ENCODE peak calls at places on chromosomes 5 and 9, in seven cellular contexts. One of them, this sample, is unnamed.

GRCh38 chr5:130652178-130652577 is 512.9 kb downstream of the HINT1 start:
- DNase-seq in trophoblast cell: no peak
- DNase-seq in stimulated activated CD4-positive, alpha-beta T cell treated with anti-CD3 and anti-CD28 coated beads, Interleukin-2, amount 100 ng/mL, for 48 hours: no peak
- DNase-seq in ACHN: no peak
- DNase-seq in T-cell: no peak
- DNase-seq in thoracic aorta: no peak
- DNase-seq in left ventricle myocardium inferior: no peak
- DNase-seq in this sample: no peak

GRCh38 chr5:146400206-146400605 is 46.9 kb upstream of the TCERG1 start:
- DNase-seq in trophoblast cell: no peak
- DNase-seq in stimulated activated CD4-positive, alpha-beta T cell treated with anti-CD3 and anti-CD28 coated beads, Interleukin-2, amount 100 ng/mL, for 48 hours: no peak
- DNase-seq in ACHN: no peak
- DNase-seq in T-cell: no peak
- DNase-seq in thoracic aorta: no peak
- DNase-seq in left ventricle myocardium inferior: no peak
- DNase-seq in this sample: no peak

GRCh38 chr5:135729582-135729879 is 104.9 kb upstream of the SLC25A48 start:
- DNase-seq in trophoblast cell: peak
- DNase-seq in stimulated activated CD4-positive, alpha-beta T cell treated with anti-CD3 and anti-CD28 coated beads, Interleukin-2, amount 100 ng/mL, for 48 hours: no peak
- DNase-seq in ACHN: peak
- DNase-seq in T-cell: no peak
- DNase-seq in thoracic aorta: no peak
- DNase-seq in left ventricle myocardium inferior: no peak
- DNase-seq in this sample: no peak

GRCh38 chr5:149128023-149128875 is 13.0 kb upstream of the ABLIM3 start:
- DNase-seq in trophoblast cell: peak
- DNase-seq in stimulated activated CD4-positive, alpha-beta T cell treated with anti-CD3 and anti-CD28 coated beads, Interleukin-2, amount 100 ng/mL, for 48 hours: no peak
- DNase-seq in ACHN: peak
- DNase-seq in T-cell: no peak
- DNase-seq in thoracic aorta: no peak
- DNase-seq in left ventricle myocardium inferior: no peak
- DNase-seq in this sample: peak

GRCh38 chr9:33623658-33624586 is 99.9 kb downstream of the ANKRD18B start:
- DNase-seq in trophoblast cell: peak
- DNase-seq in stimulated activated CD4-positive, alpha-beta T cell treated with anti-CD3 and anti-CD28 coated beads, Interleukin-2, amount 100 ng/mL, for 48 hours: peak
- DNase-seq in ACHN: peak
- DNase-seq in T-cell: peak
- DNase-seq in thoracic aorta: peak
- DNase-seq in left ventricle myocardium inferior: peak
- DNase-seq in this sample: peak

GRCh38 chr9:96596601-96597111 is 23.0 kb downstream of the CDC14B start:
- DNase-seq in trophoblast cell: no peak
- DNase-seq in stimulated activated CD4-positive, alpha-beta T cell treated with anti-CD3 and anti-CD28 coated beads, Interleukin-2, amount 100 ng/mL, for 48 hours: no peak
- DNase-seq in ACHN: no peak
- DNase-seq in T-cell: no peak
- DNase-seq in thoracic aorta: no peak
- DNase-seq in left ventricle myocardium inferior: no peak
- DNase-seq in this sample: no peak

GRCh38 chr5:58087131-58087530 is 372.8 kb downstream of the PLK2 start:
- DNase-seq in trophoblast cell: no peak
- DNase-seq in stimulated activated CD4-positive, alpha-beta T cell treated with anti-CD3 and anti-CD28 coated beads, Interleukin-2, amount 100 ng/mL, for 48 hours: no peak
- DNase-seq in ACHN: no peak
- DNase-seq in T-cell: no peak
- DNase-seq in thoracic aorta: no peak
- DNase-seq in left ventricle myocardium inferior: no peak
- DNase-seq in this sample: no peak

GRCh38 chr9:7150153-7150890 is 392.5 kb downstream of the KDM4C start:
- DNase-seq in trophoblast cell: peak
- DNase-seq in stimulated activated CD4-positive, alpha-beta T cell treated with anti-CD3 and anti-CD28 coated beads, Interleukin-2, amount 100 ng/mL, for 48 hours: no peak
- DNase-seq in ACHN: no peak
- DNase-seq in T-cell: peak
- DNase-seq in thoracic aorta: no peak
- DNase-seq in left ventricle myocardium inferior: no peak
- DNase-seq in this sample: no peak

GRCh38 chr5:15500326-15500958 is 462 bp downstream of the FBXL7 start:
- DNase-seq in trophoblast cell: no peak
- DNase-seq in stimulated activated CD4-positive, alpha-beta T cell treated with anti-CD3 and anti-CD28 coated beads, Interleukin-2, amount 100 ng/mL, for 48 hours: no peak
- DNase-seq in ACHN: peak
- DNase-seq in T-cell: no peak
- DNase-seq in thoracic aorta: peak
- DNase-seq in left ventricle myocardium inferior: peak
- DNase-seq in this sample: no peak

GRCh38 chr5:150322202-150322601 is 19.5 kb upstream of the ARSI start:
- DNase-seq in trophoblast cell: peak
- DNase-seq in stimulated activated CD4-positive, alpha-beta T cell treated with anti-CD3 and anti-CD28 coated beads, Interleukin-2, amount 100 ng/mL, for 48 hours: no peak
- DNase-seq in ACHN: no peak
- DNase-seq in T-cell: no peak
- DNase-seq in thoracic aorta: no peak
- DNase-seq in left ventricle myocardium inferior: no peak
- DNase-seq in this sample: no peak

GRCh38 chr5:80625230-80625629 is 29.2 kb upstream of the MSH3 start:
- DNase-seq in trophoblast cell: no peak
- DNase-seq in stimulated activated CD4-positive, alpha-beta T cell treated with anti-CD3 and anti-CD28 coated beads, Interleukin-2, amount 100 ng/mL, for 48 hours: no peak
- DNase-seq in ACHN: no peak
- DNase-seq in T-cell: no peak
- DNase-seq in thoracic aorta: no peak
- DNase-seq in left ventricle myocardium inferior: no peak
- DNase-seq in this sample: no peak

GRCh38 chr5:116076496-116076895 is 8.3 kb upstream of the COMMD10 start:
- DNase-seq in trophoblast cell: no peak
- DNase-seq in stimulated activated CD4-positive, alpha-beta T cell treated with anti-CD3 and anti-CD28 coated beads, Interleukin-2, amount 100 ng/mL, for 48 hours: no peak
- DNase-seq in ACHN: no peak
- DNase-seq in T-cell: no peak
- DNase-seq in thoracic aorta: no peak
- DNase-seq in left ventricle myocardium inferior: no peak
- DNase-seq in this sample: no peak

GRCh38 chr9:5696884-5697283 is 68.0 kb downstream of the RIC1 start:
- DNase-seq in trophoblast cell: no peak
- DNase-seq in stimulated activated CD4-positive, alpha-beta T cell treated with anti-CD3 and anti-CD28 coated beads, Interleukin-2, amount 100 ng/mL, for 48 hours: no peak
- DNase-seq in ACHN: no peak
- DNase-seq in T-cell: no peak
- DNase-seq in thoracic aorta: no peak
- DNase-seq in left ventricle myocardium inferior: no peak
- DNase-seq in this sample: no peak

GRCh38 chr5:27995867-27996266 is 957.5 kb upstream of the CDH9 start:
- DNase-seq in trophoblast cell: no peak
- DNase-seq in stimulated activated CD4-positive, alpha-beta T cell treated with anti-CD3 and anti-CD28 coated beads, Interleukin-2, amount 100 ng/mL, for 48 hours: no peak
- DNase-seq in ACHN: no peak
- DNase-seq in T-cell: no peak
- DNase-seq in thoracic aorta: no peak
- DNase-seq in left ventricle myocardium inferior: no peak
- DNase-seq in this sample: no peak

GRCh38 chr5:145856285-145856818 is 16.5 kb downstream of the GRXCR2 start:
- DNase-seq in trophoblast cell: peak
- DNase-seq in stimulated activated CD4-positive, alpha-beta T cell treated with anti-CD3 and anti-CD28 coated beads, Interleukin-2, amount 100 ng/mL, for 48 hours: peak
- DNase-seq in ACHN: no peak
- DNase-seq in T-cell: no peak
- DNase-seq in thoracic aorta: no peak
- DNase-seq in left ventricle myocardium inferior: peak
- DNase-seq in this sample: no peak

GRCh38 chr5:13034048-13034447 is 910.4 kb downstream of the DNAH5 start:
- DNase-seq in trophoblast cell: no peak
- DNase-seq in stimulated activated CD4-positive, alpha-beta T cell treated with anti-CD3 and anti-CD28 coated beads, Interleukin-2, amount 100 ng/mL, for 48 hours: no peak
- DNase-seq in ACHN: no peak
- DNase-seq in T-cell: no peak
- DNase-seq in thoracic aorta: no peak
- DNase-seq in left ventricle myocardium inferior: no peak
- DNase-seq in this sample: no peak

GRCh38 chr5:15004506-15004905 is 132.9 kb upstream of the ANKH start:
- DNase-seq in trophoblast cell: no peak
- DNase-seq in stimulated activated CD4-positive, alpha-beta T cell treated with anti-CD3 and anti-CD28 coated beads, Interleukin-2, amount 100 ng/mL, for 48 hours: no peak
- DNase-seq in ACHN: no peak
- DNase-seq in T-cell: no peak
- DNase-seq in thoracic aorta: no peak
- DNase-seq in left ventricle myocardium inferior: no peak
- DNase-seq in this sample: no peak

GRCh38 chr5:142852361-142852760 is 82.2 kb downstream of the ARHGAP26 start:
- DNase-seq in trophoblast cell: no peak
- DNase-seq in stimulated activated CD4-positive, alpha-beta T cell treated with anti-CD3 and anti-CD28 coated beads, Interleukin-2, amount 100 ng/mL, for 48 hours: no peak
- DNase-seq in ACHN: no peak
- DNase-seq in T-cell: no peak
- DNase-seq in thoracic aorta: no peak
- DNase-seq in left ventricle myocardium inferior: no peak
- DNase-seq in this sample: no peak

GRCh38 chr9:113650207-113651131 is 186.9 kb downstream of the RGS3 start:
- DNase-seq in trophoblast cell: no peak
- DNase-seq in stimulated activated CD4-positive, alpha-beta T cell treated with anti-CD3 and anti-CD28 coated beads, Interleukin-2, amount 100 ng/mL, for 48 hours: no peak
- DNase-seq in ACHN: peak
- DNase-seq in T-cell: no peak
- DNase-seq in thoracic aorta: no peak
- DNase-seq in left ventricle myocardium inferior: no peak
- DNase-seq in this sample: peak

GRCh38 chr5:169812786-169813185 is 167.5 kb downstream of the INSYN2B start:
- DNase-seq in trophoblast cell: no peak
- DNase-seq in stimulated activated CD4-positive, alpha-beta T cell treated with anti-CD3 and anti-CD28 coated beads, Interleukin-2, amount 100 ng/mL, for 48 hours: no peak
- DNase-seq in ACHN: no peak
- DNase-seq in T-cell: no peak
- DNase-seq in thoracic aorta: no peak
- DNase-seq in left ventricle myocardium inferior: no peak
- DNase-seq in this sample: no peak

GRCh38 chr5:94524841-94525697 is 93.3 kb downstream of the KIAA0825 start:
- DNase-seq in trophoblast cell: peak
- DNase-seq in stimulated activated CD4-positive, alpha-beta T cell treated with anti-CD3 and anti-CD28 coated beads, Interleukin-2, amount 100 ng/mL, for 48 hours: peak
- DNase-seq in ACHN: peak
- DNase-seq in T-cell: no peak
- DNase-seq in thoracic aorta: no peak
- DNase-seq in left ventricle myocardium inferior: no peak
- DNase-seq in this sample: peak

GRCh38 chr9:91727316-91727861 is 222.6 kb downstream of the ROR2 start:
- DNase-seq in trophoblast cell: peak
- DNase-seq in stimulated activated CD4-positive, alpha-beta T cell treated with anti-CD3 and anti-CD28 coated beads, Interleukin-2, amount 100 ng/mL, for 48 hours: peak
- DNase-seq in ACHN: peak
- DNase-seq in T-cell: no peak
- DNase-seq in thoracic aorta: no peak
- DNase-seq in left ventricle myocardium inferior: no peak
- DNase-seq in this sample: peak

GRCh38 chr5:179288101-179288808 is 57.0 kb downstream of the ADAMTS2 start:
- DNase-seq in trophoblast cell: no peak
- DNase-seq in stimulated activated CD4-positive, alpha-beta T cell treated with anti-CD3 and anti-CD28 coated beads, Interleukin-2, amount 100 ng/mL, for 48 hours: no peak
- DNase-seq in ACHN: no peak
- DNase-seq in T-cell: no peak
- DNase-seq in thoracic aorta: no peak
- DNase-seq in left ventricle myocardium inferior: no peak
- DNase-seq in this sample: no peak

GRCh38 chr9:99030082-99030481 is 74.8 kb upstream of the TGFBR1 start:
- DNase-seq in trophoblast cell: peak
- DNase-seq in stimulated activated CD4-positive, alpha-beta T cell treated with anti-CD3 and anti-CD28 coated beads, Interleukin-2, amount 100 ng/mL, for 48 hours: no peak
- DNase-seq in ACHN: no peak
- DNase-seq in T-cell: no peak
- DNase-seq in thoracic aorta: no peak
- DNase-seq in left ventricle myocardium inferior: no peak
- DNase-seq in this sample: no peak

GRCh38 chr5:169174923-169175322 is 126.0 kb downstream of the SLIT3 start:
- DNase-seq in trophoblast cell: no peak
- DNase-seq in stimulated activated CD4-positive, alpha-beta T cell treated with anti-CD3 and anti-CD28 coated beads, Interleukin-2, amount 100 ng/mL, for 48 hours: no peak
- DNase-seq in ACHN: no peak
- DNase-seq in T-cell: no peak
- DNase-seq in thoracic aorta: no peak
- DNase-seq in left ventricle myocardium inferior: no peak
- DNase-seq in this sample: no peak

GRCh38 chr5:14270212-14270702 is 127.1 kb downstream of the TRIO start:
- DNase-seq in trophoblast cell: peak
- DNase-seq in stimulated activated CD4-positive, alpha-beta T cell treated with anti-CD3 and anti-CD28 coated beads, Interleukin-2, amount 100 ng/mL, for 48 hours: no peak
- DNase-seq in ACHN: peak
- DNase-seq in T-cell: no peak
- DNase-seq in thoracic aorta: peak
- DNase-seq in left ventricle myocardium inferior: no peak
- DNase-seq in this sample: peak

GRCh38 chr5:62791059-62791458 is 212.4 kb downstream of the LRRC70 start:
- DNase-seq in trophoblast cell: peak
- DNase-seq in stimulated activated CD4-positive, alpha-beta T cell treated with anti-CD3 and anti-CD28 coated beads, Interleukin-2, amount 100 ng/mL, for 48 hours: no peak
- DNase-seq in ACHN: peak
- DNase-seq in T-cell: no peak
- DNase-seq in thoracic aorta: no peak
- DNase-seq in left ventricle myocardium inferior: no peak
- DNase-seq in this sample: no peak

GRCh38 chr5:137649228-137649890 is 86.5 kb downstream of the KLHL3 start:
- DNase-seq in trophoblast cell: no peak
- DNase-seq in stimulated activated CD4-positive, alpha-beta T cell treated with anti-CD3 and anti-CD28 coated beads, Interleukin-2, amount 100 ng/mL, for 48 hours: no peak
- DNase-seq in ACHN: no peak
- DNase-seq in T-cell: no peak
- DNase-seq in thoracic aorta: no peak
- DNase-seq in left ventricle myocardium inferior: no peak
- DNase-seq in this sample: no peak

GRCh38 chr5:100676807-100677631 is 141.8 kb downstream of the FAM174A start:
- DNase-seq in trophoblast cell: no peak
- DNase-seq in stimulated activated CD4-positive, alpha-beta T cell treated with anti-CD3 and anti-CD28 coated beads, Interleukin-2, amount 100 ng/mL, for 48 hours: no peak
- DNase-seq in ACHN: no peak
- DNase-seq in T-cell: no peak
- DNase-seq in thoracic aorta: no peak
- DNase-seq in left ventricle myocardium inferior: no peak
- DNase-seq in this sample: no peak